ENCODE peak calls at places on chromosomes 12 and 14, in nine cellular contexts. One of them, this sample, is unnamed.

GRCh38 chr14:102633906-102634595 is 41.6 kb downstream of the RCOR1 start:
- ATAC-seq in lower lobe of right lung: no peak
- ATAC-seq in gastrocnemius medialis: no peak
- ATAC-seq in CD4-positive, CD25-positive, alpha-beta regulatory T cell: no peak
- ATAC-seq in right cardiac atrium: no peak
- ATAC-seq in GM23338: no peak
- ATAC-seq in heart left ventricle: no peak
- ATAC-seq in HepG2: no peak
- ATAC-seq in psoas muscle: no peak
- ATAC-seq in this sample: no peak

GRCh38 chr14:74569387-74569786 is 42.6 kb downstream of the LTBP2 start:
- ATAC-seq in gastrocnemius medialis: no peak
- ATAC-seq in right cardiac atrium: no peak
- ATAC-seq in lower lobe of right lung: no peak
- ATAC-seq in psoas muscle: no peak
- ATAC-seq in CD4-positive, CD25-positive, alpha-beta regulatory T cell: no peak
- ATAC-seq in GM23338: no peak
- ATAC-seq in heart left ventricle: no peak
- ATAC-seq in HepG2: no peak
- ATAC-seq in this sample: no peak

GRCh38 chr14:99382781-99383456 is 97.7 kb downstream of the SETD3 start:
- ATAC-seq in HepG2: peak; percentile 11
- ATAC-seq in right cardiac atrium: no peak
- ATAC-seq in heart left ventricle: no peak
- ATAC-seq in lower lobe of right lung: no peak
- ATAC-seq in gastrocnemius medialis: peak; percentile 86
- ATAC-seq in GM23338: no peak
- ATAC-seq in CD4-positive, CD25-positive, alpha-beta regulatory T cell: no peak
- ATAC-seq in psoas muscle: peak; percentile 63
- ATAC-seq in this sample: no peak

GRCh38 chr12:108833355-108833733 is 24.0 kb downstream of the SSH1 start:
- ATAC-seq in lower lobe of right lung: peak; percentile 74
- ATAC-seq in gastrocnemius medialis: peak; percentile 22
- ATAC-seq in CD4-positive, CD25-positive, alpha-beta regulatory T cell: no peak
- ATAC-seq in HepG2: no peak
- ATAC-seq in heart left ventricle: peak; percentile 25
- ATAC-seq in psoas muscle: peak; percentile 26
- ATAC-seq in GM23338: peak; percentile 56
- ATAC-seq in right cardiac atrium: peak; percentile 78
- ATAC-seq in this sample: peak; percentile 66

GRCh38 chr12:50825372-50825838 is 17.3 kb upstream of the TMPRSS12 start:
- ATAC-seq in HepG2: peak; percentile 42
- ATAC-seq in GM23338: peak; percentile 47
- ATAC-seq in gastrocnemius medialis: peak; percentile 86
- ATAC-seq in heart left ventricle: peak; percentile 58
- ATAC-seq in psoas muscle: peak; percentile 82
- ATAC-seq in CD4-positive, CD25-positive, alpha-beta regulatory T cell: peak; percentile 77
- ATAC-seq in lower lobe of right lung: peak; percentile 88
- ATAC-seq in right cardiac atrium: peak; percentile 82
- ATAC-seq in this sample: peak; percentile 75

GRCh38 chr12:132754555-132754954 is 7.1 kb downstream of the ANKLE2 start:
- ATAC-seq in HepG2: peak; percentile 67
- ATAC-seq in psoas muscle: no peak
- ATAC-seq in lower lobe of right lung: no peak
- ATAC-seq in right cardiac atrium: no peak
- ATAC-seq in GM23338: peak; percentile 69
- ATAC-seq in gastrocnemius medialis: no peak
- ATAC-seq in CD4-positive, CD25-positive, alpha-beta regulatory T cell: no peak
- ATAC-seq in heart left ventricle: no peak
- ATAC-seq in this sample: no peak

GRCh38 chr12:4900327-4900726 is 9.4 kb upstream of the KCNA1 start:
- ATAC-seq in gastrocnemius medialis: no peak
- ATAC-seq in CD4-positive, CD25-positive, alpha-beta regulatory T cell: no peak
- ATAC-seq in psoas muscle: no peak
- ATAC-seq in right cardiac atrium: no peak
- ATAC-seq in GM23338: no peak
- ATAC-seq in lower lobe of right lung: no peak
- ATAC-seq in HepG2: no peak
- ATAC-seq in heart left ventricle: no peak
- ATAC-seq in this sample: no peak

GRCh38 chr12:65232490-65233077 is 45.9 kb upstream of the MSRB3 start:
- ATAC-seq in lower lobe of right lung: no peak
- ATAC-seq in heart left ventricle: no peak
- ATAC-seq in gastrocnemius medialis: no peak
- ATAC-seq in GM23338: no peak
- ATAC-seq in HepG2: no peak
- ATAC-seq in psoas muscle: no peak
- ATAC-seq in CD4-positive, CD25-positive, alpha-beta regulatory T cell: no peak
- ATAC-seq in right cardiac atrium: no peak
- ATAC-seq in this sample: no peak

GRCh38 chr14:68144051-68144681 is 324.6 kb downstream of the RAD51B start:
- ATAC-seq in lower lobe of right lung: peak; percentile 9
- ATAC-seq in psoas muscle: peak; percentile 85
- ATAC-seq in gastrocnemius medialis: peak; percentile 73
- ATAC-seq in right cardiac atrium: peak; percentile 77
- ATAC-seq in GM23338: no peak
- ATAC-seq in heart left ventricle: peak; percentile 72
- ATAC-seq in CD4-positive, CD25-positive, alpha-beta regulatory T cell: no peak
- ATAC-seq in HepG2: peak; percentile 91
- ATAC-seq in this sample: peak; percentile 91

GRCh38 chr12:8491848-8492530 is 21.3 kb upstream of the CLEC4D start:
- ATAC-seq in GM23338: no peak
- ATAC-seq in heart left ventricle: no peak
- ATAC-seq in HepG2: no peak
- ATAC-seq in lower lobe of right lung: peak; percentile 49
- ATAC-seq in psoas muscle: no peak
- ATAC-seq in CD4-positive, CD25-positive, alpha-beta regulatory T cell: no peak
- ATAC-seq in right cardiac atrium: no peak
- ATAC-seq in gastrocnemius medialis: no peak
- ATAC-seq in this sample: no peak

GRCh38 chr14:54669759-54670630 is 103.1 kb downstream of the SAMD4A start:
- ATAC-seq in heart left ventricle: peak; percentile 29
- ATAC-seq in HepG2: no peak
- ATAC-seq in lower lobe of right lung: peak; percentile 59
- ATAC-seq in GM23338: no peak
- ATAC-seq in psoas muscle: peak; percentile 12
- ATAC-seq in right cardiac atrium: no peak
- ATAC-seq in gastrocnemius medialis: no peak
- ATAC-seq in CD4-positive, CD25-positive, alpha-beta regulatory T cell: no peak
- ATAC-seq in this sample: peak; percentile 63

GRCh38 chr12:30999723-31000122 is 73.2 kb downstream of the TSPAN11 start:
- ATAC-seq in psoas muscle: no peak
- ATAC-seq in gastrocnemius medialis: no peak
- ATAC-seq in heart left ventricle: no peak
- ATAC-seq in right cardiac atrium: no peak
- ATAC-seq in GM23338: no peak
- ATAC-seq in lower lobe of right lung: no peak
- ATAC-seq in CD4-positive, CD25-positive, alpha-beta regulatory T cell: no peak
- ATAC-seq in HepG2: no peak
- ATAC-seq in this sample: no peak

GRCh38 chr12:61870658-61871559 is 389.3 kb upstream of the USP15 start:
- ATAC-seq in heart left ventricle: no peak
- ATAC-seq in HepG2: no peak
- ATAC-seq in gastrocnemius medialis: no peak
- ATAC-seq in right cardiac atrium: no peak
- ATAC-seq in GM23338: no peak
- ATAC-seq in lower lobe of right lung: peak; percentile 64
- ATAC-seq in psoas muscle: no peak
- ATAC-seq in CD4-positive, CD25-positive, alpha-beta regulatory T cell: peak; percentile 84
- ATAC-seq in this sample: no peak

GRCh38 chr12:93653079-93653478 is 24.1 kb upstream of the CRADD start:
- ATAC-seq in psoas muscle: no peak
- ATAC-seq in gastrocnemius medialis: no peak
- ATAC-seq in lower lobe of right lung: no peak
- ATAC-seq in right cardiac atrium: no peak
- ATAC-seq in GM23338: no peak
- ATAC-seq in heart left ventricle: no peak
- ATAC-seq in CD4-positive, CD25-positive, alpha-beta regulatory T cell: no peak
- ATAC-seq in HepG2: no peak
- ATAC-seq in this sample: no peak

GRCh38 chr14:95872777-95873176 is 3.9 kb upstream of the TUNAR start:
- ATAC-seq in right cardiac atrium: no peak
- ATAC-seq in HepG2: no peak
- ATAC-seq in GM23338: no peak
- ATAC-seq in gastrocnemius medialis: no peak
- ATAC-seq in CD4-positive, CD25-positive, alpha-beta regulatory T cell: no peak
- ATAC-seq in psoas muscle: no peak
- ATAC-seq in heart left ventricle: no peak
- ATAC-seq in lower lobe of right lung: no peak
- ATAC-seq in this sample: no peak
- H3K27me3 ChIP-seq in right cardiac atrium: no peaks in the 10 kb centered on the region
- H3K27me3 ChIP-seq in HepG2: peaks cover 26% of the 10 kb centered on the region
- H3K27me3 ChIP-seq in GM23338: peaks cover 7% of the 10 kb centered on the region
- H3K27me3 ChIP-seq in gastrocnemius medialis: peaks cover 28% of the 10 kb centered on the region
- H3K27me3 ChIP-seq in CD4-positive, CD25-positive, alpha-beta regulatory T cell: peaks cover 2% of the 10 kb centered on the region
- H3K27me3 ChIP-seq in psoas muscle: peaks cover 44% of the 10 kb centered on the region
- H3K27me3 ChIP-seq in heart left ventricle: peaks cover 18% of the 10 kb centered on the region
- H3K27me3 ChIP-seq in lower lobe of right lung: peaks cover 37% of the 10 kb centered on the region
- H3K27me3 ChIP-seq in this sample: peaks cover 53% of the 10 kb centered on the region

GRCh38 chr12:114451657-114452056 is 45.7 kb upstream of the TBX5 start:
- ATAC-seq in right cardiac atrium: no peak
- ATAC-seq in psoas muscle: no peak
- ATAC-seq in GM23338: no peak
- ATAC-seq in HepG2: no peak
- ATAC-seq in CD4-positive, CD25-positive, alpha-beta regulatory T cell: no peak
- ATAC-seq in heart left ventricle: no peak
- ATAC-seq in gastrocnemius medialis: no peak
- ATAC-seq in lower lobe of right lung: no peak
- ATAC-seq in this sample: no peak
- H3K27me3 ChIP-seq in right cardiac atrium: no peaks in the 10 kb centered on the region
- H3K27me3 ChIP-seq in psoas muscle: peaks cover 41% of the 10 kb centered on the region
- H3K27me3 ChIP-seq in GM23338: peaks cover 96% of the 10 kb centered on the region
- H3K27me3 ChIP-seq in HepG2: peaks cover 42% of the 10 kb centered on the region
- H3K27me3 ChIP-seq in CD4-positive, CD25-positive, alpha-beta regulatory T cell: peaks cover 17% of the 10 kb centered on the region
- H3K27me3 ChIP-seq in heart left ventricle: peaks cover 10% of the 10 kb centered on the region
- H3K27me3 ChIP-seq in gastrocnemius medialis: peaks cover 13% of the 10 kb centered on the region
- H3K27me3 ChIP-seq in lower lobe of right lung: peaks cover 45% of the 10 kb centered on the region
- H3K27me3 ChIP-seq in this sample: peaks cover 69% of the 10 kb centered on the region

GRCh38 chr12:63154560-63154959 is 3.6 kb upstream of the AVPR1A start:
- ATAC-seq in CD4-positive, CD25-positive, alpha-beta regulatory T cell: no peak
- ATAC-seq in right cardiac atrium: no peak
- ATAC-seq in HepG2: no peak
- ATAC-seq in lower lobe of right lung: no peak
- ATAC-seq in psoas muscle: no peak
- ATAC-seq in GM23338: no peak
- ATAC-seq in gastrocnemius medialis: no peak
- ATAC-seq in heart left ventricle: no peak
- ATAC-seq in this sample: no peak

GRCh38 chr12:63150255-63151060 is 543 bp downstream of the AVPR1A start:
- ATAC-seq in HepG2: peak; percentile 36
- ATAC-seq in gastrocnemius medialis: no peak
- ATAC-seq in psoas muscle: peak; percentile 40
- ATAC-seq in lower lobe of right lung: peak; percentile 48
- ATAC-seq in heart left ventricle: peak; percentile 24
- ATAC-seq in CD4-positive, CD25-positive, alpha-beta regulatory T cell: no peak
- ATAC-seq in GM23338: peak; percentile 74
- ATAC-seq in right cardiac atrium: peak; percentile 65
- ATAC-seq in this sample: peak; percentile 25

GRCh38 chr12:63151898-63152700 is 1.1 kb upstream of the AVPR1A start:
- ATAC-seq in right cardiac atrium: peak; percentile 83
- ATAC-seq in lower lobe of right lung: peak; percentile 74
- ATAC-seq in gastrocnemius medialis: no peak
- ATAC-seq in CD4-positive, CD25-positive, alpha-beta regulatory T cell: no peak
- ATAC-seq in heart left ventricle: peak; percentile 54
- ATAC-seq in HepG2: peak; percentile 97
- ATAC-seq in psoas muscle: peak; percentile 46
- ATAC-seq in GM23338: peak; percentile 71
- ATAC-seq in this sample: peak; percentile 35

GRCh38 chr12:63149884-63150254 is 1.1 kb downstream of the AVPR1A start:
- ATAC-seq in right cardiac atrium: no peak
- ATAC-seq in lower lobe of right lung: no peak
- ATAC-seq in GM23338: peak; percentile 3
- ATAC-seq in psoas muscle: no peak
- ATAC-seq in HepG2: no peak
- ATAC-seq in heart left ventricle: no peak
- ATAC-seq in CD4-positive, CD25-positive, alpha-beta regulatory T cell: no peak
- ATAC-seq in gastrocnemius medialis: no peak
- ATAC-seq in this sample: no peak

DNA sequence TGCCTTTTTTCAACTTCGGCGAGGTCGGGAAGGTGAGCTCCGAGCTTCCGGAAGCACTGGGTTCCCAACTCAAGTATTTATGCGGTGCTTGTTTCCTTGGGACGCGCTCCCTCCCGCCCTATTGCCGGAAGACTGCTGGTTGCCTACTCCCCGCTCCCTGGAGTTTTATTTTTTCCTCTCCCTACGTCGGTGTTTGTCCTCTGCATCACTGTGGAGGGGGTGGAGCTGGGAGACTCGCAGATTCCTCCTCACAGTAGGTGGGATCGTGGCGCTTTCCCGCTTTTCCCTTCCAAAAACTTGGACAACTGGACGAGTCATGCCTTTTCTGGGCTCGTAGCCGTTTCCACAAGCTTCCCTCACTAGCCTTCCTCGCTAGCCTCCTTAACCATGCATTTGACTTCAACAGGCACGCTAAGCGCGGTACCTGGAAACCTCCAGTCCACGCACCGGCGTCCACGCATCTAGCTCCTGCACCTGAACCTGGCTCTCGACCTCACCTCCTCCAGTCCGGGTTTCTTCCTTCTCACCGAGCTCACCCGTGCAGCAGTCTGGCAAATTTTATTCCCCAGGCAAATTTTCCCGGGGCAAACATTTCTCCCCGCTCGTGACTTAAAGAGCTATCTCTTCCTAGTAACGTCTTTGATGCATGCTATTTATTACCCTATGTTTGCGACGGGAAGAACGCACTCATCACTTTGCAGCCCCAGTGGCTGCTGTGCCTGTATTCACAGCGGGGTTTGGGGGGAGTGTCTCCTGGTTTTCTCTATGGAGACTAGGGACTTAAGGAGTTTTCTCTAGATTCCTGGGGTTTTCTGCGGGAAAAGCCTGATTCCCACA is at the start of gene AVPR1A:
- ATAC-seq in right cardiac atrium: peak; percentile 53
- ATAC-seq in HepG2: peak; percentile 65
- ATAC-seq in lower lobe of right lung: peak; percentile 47
- ATAC-seq in gastrocnemius medialis: no peak
- ATAC-seq in heart left ventricle: peak; percentile 69
- ATAC-seq in CD4-positive, CD25-positive, alpha-beta regulatory T cell: no peak
- ATAC-seq in GM23338: peak; percentile 20
- ATAC-seq in psoas muscle: peak; percentile 21
- ATAC-seq in this sample: peak; percentile 34
- H3K27me3 ChIP-seq in right cardiac atrium: no peaks in the 10 kb centered on the region
- H3K27me3 ChIP-seq in HepG2: peaks cover 16% of the 10 kb centered on the region
- H3K27me3 ChIP-seq in lower lobe of right lung: peaks cover 56% of the 10 kb centered on the region
- H3K27me3 ChIP-seq in gastrocnemius medialis: peaks cover 36% of the 10 kb centered on the region
- H3K27me3 ChIP-seq in heart left ventricle: peaks cover 21% of the 10 kb centered on the region
- H3K27me3 ChIP-seq in CD4-positive, CD25-positive, alpha-beta regulatory T cell: peaks cover 29% of the 10 kb centered on the region
- H3K27me3 ChIP-seq in GM23338: peaks cover 65% of the 10 kb centered on the region
- H3K27me3 ChIP-seq in psoas muscle: peaks cover 55% of the 10 kb centered on the region
- H3K27me3 ChIP-seq in this sample: peaks cover 75% of the 10 kb centered on the region

DNA sequence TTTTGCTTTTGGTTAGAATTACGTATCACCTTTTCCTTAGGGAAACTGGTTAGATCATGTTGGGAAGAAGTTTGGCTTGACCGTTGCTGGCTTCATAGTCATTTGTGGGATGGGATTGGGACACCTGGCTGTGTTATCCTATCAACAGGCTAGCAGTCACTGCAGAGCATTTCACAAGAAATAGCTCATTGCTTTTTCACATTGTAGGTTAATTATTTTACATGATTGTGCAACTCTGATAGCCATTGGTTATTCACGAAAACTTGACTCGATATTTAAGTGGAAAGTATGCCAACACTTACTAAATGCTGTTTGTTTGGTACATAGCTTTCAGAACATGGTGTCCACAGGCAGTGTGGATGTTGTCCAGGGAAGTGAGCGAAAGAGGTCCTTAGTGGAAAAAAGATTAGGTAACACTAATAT is 89.4 kb downstream of the NKX2-1 start:
- ATAC-seq in CD4-positive, CD25-positive, alpha-beta regulatory T cell: no peak
- ATAC-seq in psoas muscle: no peak
- ATAC-seq in right cardiac atrium: no peak
- ATAC-seq in lower lobe of right lung: peak; percentile 96
- ATAC-seq in gastrocnemius medialis: peak; percentile 49
- ATAC-seq in heart left ventricle: no peak
- ATAC-seq in HepG2: peak; percentile 48
- ATAC-seq in GM23338: no peak
- ATAC-seq in this sample: no peak
- H3K27me3 ChIP-seq in CD4-positive, CD25-positive, alpha-beta regulatory T cell: peaks cover under 1% of the 10 kb centered on the region
- H3K27me3 ChIP-seq in psoas muscle: no peaks in the 10 kb centered on the region
- H3K27me3 ChIP-seq in right cardiac atrium: peaks cover 2% of the 10 kb centered on the region
- H3K27me3 ChIP-seq in lower lobe of right lung: no peaks in the 10 kb centered on the region
- H3K27me3 ChIP-seq in gastrocnemius medialis: no peaks in the 10 kb centered on the region
- H3K27me3 ChIP-seq in heart left ventricle: no peaks in the 10 kb centered on the region
- H3K27me3 ChIP-seq in HepG2: no peaks in the 10 kb centered on the region
- H3K27me3 ChIP-seq in GM23338: no peaks in the 10 kb centered on the region
- H3K27me3 ChIP-seq in this sample: no peaks in the 10 kb centered on the region

This sample was measured in gastroesophageal sphincter.